ENCODE peak calls at places on chromosomes 12 and 14, in ten cellular contexts. One of them, this sample, is unnamed.

GRCh38 chr14:23559010-23559920 is 3.2 kb downstream of the THTPA start:
- DNase-seq in H9: peak; percentile 69
- DNase-seq in tibial artery: no peak
- DNase-seq in AG04450: peak; percentile 27
- DNase-seq in IMR-90: peak; percentile 55
- DNase-seq in endodermal cell: peak; percentile 90
- DNase-seq in astrocyte of the spinal cord: peak; percentile 44
- DNase-seq in left ventricle myocardium inferior: peak; percentile 54
- DNase-seq in mucosa of descending colon: peak; percentile 65
- DNase-seq in lower leg skin: no peak
- DNase-seq in this sample: peak; percentile 49

GRCh38 chr14:21528381-21529348 is 2.5 kb upstream of the SALL2 start:
- DNase-seq in mucosa of descending colon: no peak
- DNase-seq in AG04450: no peak
- DNase-seq in IMR-90: peak; percentile 52
- DNase-seq in astrocyte of the spinal cord: no peak
- DNase-seq in left ventricle myocardium inferior: no peak
- DNase-seq in tibial artery: no peak
- DNase-seq in lower leg skin: no peak
- DNase-seq in endodermal cell: peak; percentile 38
- DNase-seq in H9: no peak
- DNase-seq in this sample: no peak

GRCh38 chr12:114152890-114153289 is 186.8 kb upstream of the RBM19 start:
- DNase-seq in AG04450: no peak
- DNase-seq in lower leg skin: no peak
- DNase-seq in tibial artery: no peak
- DNase-seq in H9: no peak
- DNase-seq in mucosa of descending colon: no peak
- DNase-seq in IMR-90: no peak
- DNase-seq in astrocyte of the spinal cord: no peak
- DNase-seq in left ventricle myocardium inferior: no peak
- DNase-seq in endodermal cell: no peak
- DNase-seq in this sample: no peak

GRCh38 chr14:57820581-57820980 is 45.3 kb downstream of the SLC35F4 start:
- DNase-seq in endodermal cell: no peak
- DNase-seq in IMR-90: no peak
- DNase-seq in mucosa of descending colon: no peak
- DNase-seq in left ventricle myocardium inferior: no peak
- DNase-seq in lower leg skin: no peak
- DNase-seq in H9: no peak
- DNase-seq in tibial artery: no peak
- DNase-seq in astrocyte of the spinal cord: no peak
- DNase-seq in AG04450: no peak
- DNase-seq in this sample: no peak

GRCh38 chr12:100384549-100384916 is 27.7 kb downstream of the SLC17A8 start:
- DNase-seq in mucosa of descending colon: no peak
- DNase-seq in AG04450: no peak
- DNase-seq in astrocyte of the spinal cord: no peak
- DNase-seq in left ventricle myocardium inferior: no peak
- DNase-seq in endodermal cell: no peak
- DNase-seq in lower leg skin: no peak
- DNase-seq in IMR-90: no peak
- DNase-seq in tibial artery: no peak
- DNase-seq in H9: no peak
- DNase-seq in this sample: no peak

GRCh38 chr14:101884537-101885253 is 79.7 kb upstream of the DYNC1H1 start:
- DNase-seq in tibial artery: no peak
- DNase-seq in H9: no peak
- DNase-seq in mucosa of descending colon: no peak
- DNase-seq in lower leg skin: no peak
- DNase-seq in endodermal cell: no peak
- DNase-seq in left ventricle myocardium inferior: no peak
- DNase-seq in IMR-90: no peak
- DNase-seq in AG04450: no peak
- DNase-seq in astrocyte of the spinal cord: no peak
- DNase-seq in this sample: no peak

GRCh38 chr12:70576341-70577282 is 60.6 kb downstream of the PTPRB start:
- DNase-seq in H9: no peak
- DNase-seq in lower leg skin: no peak
- DNase-seq in endodermal cell: no peak
- DNase-seq in left ventricle myocardium inferior: no peak
- DNase-seq in IMR-90: peak; percentile 85
- DNase-seq in AG04450: peak; percentile 50
- DNase-seq in tibial artery: no peak
- DNase-seq in mucosa of descending colon: no peak
- DNase-seq in astrocyte of the spinal cord: peak; percentile 85
- DNase-seq in this sample: no peak

GRCh38 chr14:98293527-98293926 is 978.5 kb downstream of the BCL11B start:
- DNase-seq in lower leg skin: peak; percentile 18
- DNase-seq in astrocyte of the spinal cord: peak; percentile 67
- DNase-seq in IMR-90: no peak
- DNase-seq in left ventricle myocardium inferior: no peak
- DNase-seq in AG04450: no peak
- DNase-seq in H9: no peak
- DNase-seq in mucosa of descending colon: no peak
- DNase-seq in endodermal cell: no peak
- DNase-seq in tibial artery: no peak
- DNase-seq in this sample: no peak

GRCh38 chr12:110677206-110677911 is 11.6 kb downstream of the HVCN1 start:
- DNase-seq in IMR-90: no peak
- DNase-seq in H9: no peak
- DNase-seq in tibial artery: no peak
- DNase-seq in mucosa of descending colon: no peak
- DNase-seq in endodermal cell: peak; percentile 76
- DNase-seq in lower leg skin: no peak
- DNase-seq in astrocyte of the spinal cord: peak; percentile 40
- DNase-seq in AG04450: no peak
- DNase-seq in left ventricle myocardium inferior: no peak
- DNase-seq in this sample: no peak

GRCh38 chr14:90732723-90733122 is 83.5 kb downstream of the TTC7B start:
- DNase-seq in mucosa of descending colon: no peak
- DNase-seq in IMR-90: no peak
- DNase-seq in lower leg skin: no peak
- DNase-seq in AG04450: no peak
- DNase-seq in endodermal cell: no peak
- DNase-seq in tibial artery: no peak
- DNase-seq in H9: no peak
- DNase-seq in astrocyte of the spinal cord: no peak
- DNase-seq in left ventricle myocardium inferior: no peak
- DNase-seq in this sample: no peak

GRCh38 chr14:100261621-100262020 is 22.7 kb downstream of the YY1 start:
- DNase-seq in left ventricle myocardium inferior: no peak
- DNase-seq in lower leg skin: no peak
- DNase-seq in IMR-90: no peak
- DNase-seq in astrocyte of the spinal cord: no peak
- DNase-seq in mucosa of descending colon: no peak
- DNase-seq in AG04450: no peak
- DNase-seq in endodermal cell: no peak
- DNase-seq in H9: no peak
- DNase-seq in tibial artery: no peak
- DNase-seq in this sample: no peak

GRCh38 chr14:90987140-90987539 is 73.3 kb downstream of the RPS6KA5 start:
- DNase-seq in endodermal cell: no peak
- DNase-seq in lower leg skin: no peak
- DNase-seq in mucosa of descending colon: no peak
- DNase-seq in tibial artery: no peak
- DNase-seq in AG04450: no peak
- DNase-seq in left ventricle myocardium inferior: no peak
- DNase-seq in astrocyte of the spinal cord: no peak
- DNase-seq in H9: no peak
- DNase-seq in IMR-90: no peak
- DNase-seq in this sample: no peak

GRCh38 chr14:93207468-93208308 is 632 bp downstream of the UBR7 start:
- DNase-seq in astrocyte of the spinal cord: peak; percentile 66
- DNase-seq in AG04450: no peak
- DNase-seq in IMR-90: peak; percentile 64
- DNase-seq in left ventricle myocardium inferior: peak; percentile 57
- DNase-seq in mucosa of descending colon: no peak
- DNase-seq in lower leg skin: no peak
- DNase-seq in tibial artery: no peak
- DNase-seq in endodermal cell: peak; percentile 83
- DNase-seq in H9: no peak
- DNase-seq in this sample: peak; percentile 48

GRCh38 chr14:31307198-31307597 is 99.6 kb upstream of the HECTD1 start:
- DNase-seq in astrocyte of the spinal cord: no peak
- DNase-seq in IMR-90: no peak
- DNase-seq in lower leg skin: no peak
- DNase-seq in mucosa of descending colon: no peak
- DNase-seq in H9: no peak
- DNase-seq in left ventricle myocardium inferior: no peak
- DNase-seq in tibial artery: no peak
- DNase-seq in AG04450: no peak
- DNase-seq in endodermal cell: no peak
- DNase-seq in this sample: no peak

DNA sequence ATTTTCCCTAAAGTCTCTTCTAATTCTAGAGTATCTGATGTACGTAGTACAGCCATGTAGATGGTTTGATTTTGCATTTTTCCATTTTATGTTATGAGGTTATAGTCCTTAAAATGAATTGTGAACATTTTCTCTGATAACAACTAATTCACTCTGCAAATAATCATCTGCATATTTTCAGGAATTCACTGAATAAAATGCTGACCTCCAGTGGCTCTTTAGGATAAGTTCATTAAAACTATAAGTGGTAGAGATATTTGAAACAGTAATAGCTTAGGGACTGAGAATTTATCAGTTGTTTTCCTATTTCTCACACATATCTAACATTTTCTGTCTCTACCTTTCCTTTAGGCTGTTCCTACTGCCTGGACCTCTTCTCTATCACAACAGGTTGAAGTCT is 4.4 kb downstream of the MSRB3 start:
- DNase-seq in IMR-90: no peak
- DNase-seq in lower leg skin: no peak
- DNase-seq in endodermal cell: no peak
- DNase-seq in H9: no peak
- DNase-seq in AG04450: no peak
- DNase-seq in tibial artery: no peak
- DNase-seq in mucosa of descending colon: no peak
- DNase-seq in astrocyte of the spinal cord: no peak
- DNase-seq in left ventricle myocardium inferior: no peak
- DNase-seq in this sample: no peak
- TF ChIP-seq CTCF in IMR-90: no peak
- TF ChIP-seq CTCF in lower leg skin: no peak
- TF ChIP-seq CTCF in endodermal cell: no peak
- TF ChIP-seq CTCF in H9: no peak
- TF ChIP-seq CTCF in AG04450: peak; percentile 21
- TF ChIP-seq CTCF in tibial artery: no peak
- TF ChIP-seq CTCF in mucosa of descending colon: no peak
- TF ChIP-seq CTCF in astrocyte of the spinal cord: no peak
- TF ChIP-seq CTCF in left ventricle myocardium inferior: no peak
- TF ChIP-seq CTCF in this sample: no peak

DNA sequence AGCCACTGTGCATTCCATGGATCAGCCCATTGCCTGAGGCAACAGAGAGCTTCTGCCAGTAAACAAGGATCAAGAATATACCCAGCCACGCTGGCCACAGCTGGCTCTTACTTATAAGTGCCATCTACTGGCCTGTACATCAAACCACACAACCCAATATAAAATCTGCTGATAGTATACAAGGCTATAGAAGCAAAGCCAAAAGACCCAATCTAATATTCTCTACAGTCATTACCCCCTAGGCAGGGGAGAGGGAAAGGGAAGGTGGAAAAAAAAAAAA is 4.4 kb upstream of the FAM186B start:
- DNase-seq in tibial artery: no peak
- DNase-seq in endodermal cell: peak; percentile 45
- DNase-seq in astrocyte of the spinal cord: no peak
- DNase-seq in left ventricle myocardium inferior: no peak
- DNase-seq in mucosa of descending colon: no peak
- DNase-seq in lower leg skin: no peak
- DNase-seq in H9: no peak
- DNase-seq in AG04450: no peak
- DNase-seq in IMR-90: peak; percentile 12
- DNase-seq in this sample: no peak
- TF ChIP-seq CTCF in tibial artery: no peak
- TF ChIP-seq CTCF in endodermal cell: peak; percentile 32
- TF ChIP-seq CTCF in astrocyte of the spinal cord: no peak
- TF ChIP-seq CTCF in left ventricle myocardium inferior: no peak
- TF ChIP-seq CTCF in mucosa of descending colon: no peak
- TF ChIP-seq CTCF in lower leg skin: no peak
- TF ChIP-seq CTCF in H9: no peak
- TF ChIP-seq CTCF in AG04450: no peak
- TF ChIP-seq CTCF in IMR-90: peak; percentile 17
- TF ChIP-seq CTCF in this sample: no peak

GRCh38 chr12:117148642-117149041 is 41.6 kb downstream of the FBXO21 start:
- DNase-seq in astrocyte of the spinal cord: no peak
- DNase-seq in AG04450: no peak
- DNase-seq in mucosa of descending colon: no peak
- DNase-seq in endodermal cell: peak; percentile 45
- DNase-seq in tibial artery: no peak
- DNase-seq in lower leg skin: no peak
- DNase-seq in IMR-90: no peak
- DNase-seq in H9: no peak
- DNase-seq in left ventricle myocardium inferior: no peak
- DNase-seq in this sample: no peak

GRCh38 chr12:117155278-117156060 is 34.8 kb downstream of the FBXO21 start:
- DNase-seq in lower leg skin: no peak
- DNase-seq in astrocyte of the spinal cord: peak; percentile 37
- DNase-seq in endodermal cell: peak; percentile 100
- DNase-seq in AG04450: no peak
- DNase-seq in IMR-90: peak; percentile 11
- DNase-seq in left ventricle myocardium inferior: peak; percentile 36
- DNase-seq in tibial artery: no peak
- DNase-seq in H9: peak; percentile 100
- DNase-seq in mucosa of descending colon: peak; percentile 66
- DNase-seq in this sample: peak; percentile 63

GRCh38 chr12:117152793-117153775 is 37.2 kb downstream of the FBXO21 start:
- DNase-seq in astrocyte of the spinal cord: no peak
- DNase-seq in AG04450: no peak
- DNase-seq in mucosa of descending colon: no peak
- DNase-seq in tibial artery: no peak
- DNase-seq in lower leg skin: no peak
- DNase-seq in IMR-90: no peak
- DNase-seq in H9: no peak
- DNase-seq in endodermal cell: no peak
- DNase-seq in left ventricle myocardium inferior: no peak
- DNase-seq in this sample: no peak

GRCh38 chr12:117147639-117148038 is 42.6 kb downstream of the FBXO21 start:
- DNase-seq in left ventricle myocardium inferior: no peak
- DNase-seq in astrocyte of the spinal cord: no peak
- DNase-seq in IMR-90: no peak
- DNase-seq in AG04450: no peak
- DNase-seq in H9: no peak
- DNase-seq in tibial artery: no peak
- DNase-seq in mucosa of descending colon: no peak
- DNase-seq in endodermal cell: no peak
- DNase-seq in lower leg skin: no peak
- DNase-seq in this sample: no peak

GRCh38 chr12:117151195-117152031 is 38.9 kb downstream of the FBXO21 start:
- DNase-seq in mucosa of descending colon: no peak
- DNase-seq in astrocyte of the spinal cord: peak; percentile 45
- DNase-seq in lower leg skin: no peak
- DNase-seq in tibial artery: peak; percentile 70
- DNase-seq in endodermal cell: peak; percentile 98
- DNase-seq in left ventricle myocardium inferior: peak; percentile 66
- DNase-seq in IMR-90: peak; percentile 41
- DNase-seq in H9: peak; percentile 92
- DNase-seq in AG04450: no peak
- DNase-seq in this sample: peak; percentile 30
- TF ChIP-seq CTCF in mucosa of descending colon: no peak
- TF ChIP-seq CTCF in astrocyte of the spinal cord: peak; percentile 58
- TF ChIP-seq CTCF in lower leg skin: no peak
- TF ChIP-seq CTCF in tibial artery: peak; percentile 50
- TF ChIP-seq CTCF in endodermal cell: peak; percentile 90
- TF ChIP-seq CTCF in left ventricle myocardium inferior: peak; percentile 78
- TF ChIP-seq CTCF in IMR-90: peak; percentile 48
- TF ChIP-seq CTCF in H9: peak; percentile 84
- TF ChIP-seq CTCF in AG04450: peak; percentile 51
- TF ChIP-seq CTCF in this sample: peak; percentile 28

GRCh38 chr12:128920468-128920867 is 67.2 kb downstream of the GLT1D1 start:
- DNase-seq in endodermal cell: no peak
- DNase-seq in lower leg skin: peak; percentile 60
- DNase-seq in IMR-90: no peak
- DNase-seq in mucosa of descending colon: no peak
- DNase-seq in left ventricle myocardium inferior: no peak
- DNase-seq in tibial artery: peak; percentile 71
- DNase-seq in H9: no peak
- DNase-seq in AG04450: no peak
- DNase-seq in astrocyte of the spinal cord: no peak
- DNase-seq in this sample: no peak
- TF ChIP-seq CTCF in endodermal cell: no peak
- TF ChIP-seq CTCF in lower leg skin: no peak
- TF ChIP-seq CTCF in IMR-90: no peak
- TF ChIP-seq CTCF in mucosa of descending colon: no peak
- TF ChIP-seq CTCF in left ventricle myocardium inferior: no peak
- TF ChIP-seq CTCF in tibial artery: no peak
- TF ChIP-seq CTCF in H9: no peak
- TF ChIP-seq CTCF in AG04450: no peak
- TF ChIP-seq CTCF in astrocyte of the spinal cord: no peak
- TF ChIP-seq CTCF in this sample: no peak